ENCODE peak calls at places on chromosomes 16 and 17, in six cellular contexts. I is fibroblast of the conjunctiva; O is activated CD4-positive, CD25-positive, alpha-beta regulatory T cell treated with anti-CD3 and anti-CD28 coated beads, Interleukin-2, amount 50 U/mL, for 16 hours; T is body of pancreas; H is cardiac muscle cell; R is stimulated activated naive CD4-positive, alpha-beta T cell. V is an unnamed sample.

GRCh38 chr17:35170968-35171771 is 23.0 kb downstream of the SLC35G3 start:
- DNase-seq in I (no peak), O (no peak), T (peak), H (no peak), R (no peak), V (no peak)

GRCh38 chr17:15398291-15398690 is 56.9 kb upstream of the TEKT3 start:
- DNase-seq in I (no peak), O (no peak), T (no peak), H (no peak), R (no peak), V (no peak)

GRCh38 chr16:14196539-14196938 is 125.4 kb downstream of the MRTFB start:
- DNase-seq in I (no peak), O (no peak), T (no peak), H (no peak), R (no peak), V (no peak)

GRCh38 chr17:79799538-79800324 is 2.9 kb upstream of the CBX8 start:
- DNase-seq in I (no peak), O (no peak), T (no peak), H (no peak), R (no peak), V (no peak)

GRCh38 chr17:77882481-77883212 is 75.9 kb upstream of the TNRC6C start:
- DNase-seq in I (peak), O (peak), T (peak), H (no peak), R (peak), V (no peak)

GRCh38 chr16:50263060-50263909 is 3.1 kb upstream of the ADCY7 start:
- DNase-seq in I (no peak), O (no peak), T (no peak), H (no peak), R (no peak), V (no peak)

GRCh38 chr17:28807925-28808641 is 34.5 kb downstream of the FAM222B start:
- DNase-seq in I (peak), O (no peak), T (no peak), H (no peak), R (no peak), V (peak)

GRCh38 chr16:324451-325334 is 27.8 kb downstream of the AXIN1 start:
- DNase-seq in I (no peak), O (peak), T (no peak), H (no peak), R (peak), V (no peak)

GRCh38 chr17:20967776-20968175 is 75.0 kb downstream of the USP22 start:
- DNase-seq in I (no peak), O (no peak), T (no peak), H (no peak), R (no peak), V (no peak)

GRCh38 chr17:72358465-72358864 is 237.6 kb downstream of the SOX9 start:
- DNase-seq in I (peak), O (no peak), T (no peak), H (no peak), R (no peak), V (no peak)

GRCh38 chr17:5120036-5120435 is 4.2 kb downstream of the USP6 start:
- DNase-seq in I (no peak), O (no peak), T (no peak), H (no peak), R (no peak), V (no peak)

GRCh38 chr17:50199651-50200446 is 1.6 kb downstream of the COL1A1 start:
- DNase-seq in I (peak), O (peak), T (peak), H (peak), R (peak), V (peak)

GRCh38 chr17:79706931-79707382 is 23.8 kb upstream of the ENPP7 start:
- DNase-seq in I (peak), O (no peak), T (no peak), H (no peak), R (no peak), V (no peak)

GRCh38 chr16:58339452-58339938 is 44.7 kb upstream of the PRSS54 start:
- DNase-seq in I (no peak), O (no peak), T (no peak), H (peak), R (no peak), V (no peak)

GRCh38 chr17:49581645-49581992 is 5.9 kb downstream of the NXPH3 start:
- DNase-seq in I (no peak), O (no peak), T (no peak), H (no peak), R (no peak), V (no peak)

GRCh38 chr16:50878966-50879615 is 137.2 kb downstream of the CYLD start:
- DNase-seq in I (no peak), O (no peak), T (no peak), H (no peak), R (no peak), V (no peak)

V was measured in GM12864.